ENCODE peak calls at places on chromosomes 13 and 19, in six cellular contexts. D is fibroblast of lung; A is brain microvascular endothelial cell; U is CD8-positive, alpha-beta T cell; G is breast epithelium; S is tibial artery. R is an unnamed sample.

GRCh38 chr13:100102042-100102441 is 13.1 kb downstream of the PCCA start:
- DNase-seq in D (no peak), A (no peak), U (no peak), G (no peak), S (no peak), R (no peak)

GRCh38 chr13:41883147-41883546 is 77.8 kb downstream of the VWA8 start:
- DNase-seq in D (no peak), A (no peak), U (no peak), G (no peak), S (no peak), R (no peak)

GRCh38 chr13:36973621-36974268 is 25.4 kb downstream of the ALG5 start:
- DNase-seq in D (no peak), A (no peak), U (no peak), G (no peak), S (no peak), R (no peak)

GRCh38 chr13:22176968-22177545 is 506.2 kb downstream of the FGF9 start:
- DNase-seq in D (peak; percentile 7), A (no peak), U (no peak), G (no peak), S (no peak), R (no peak)

GRCh38 chr13:98346904-98347636 is 170.0 kb upstream of the RNF113B start:
- DNase-seq in D (no peak), A (no peak), U (no peak), G (no peak), S (no peak), R (no peak)

GRCh38 chr19:19315444-19315843 is 4.9 kb downstream of the SUGP1 start:
- DNase-seq in D (no peak), A (no peak), U (no peak), G (no peak), S (no peak), R (no peak)

GRCh38 chr13:100589178-100589725 is 663 bp upstream of the GGACT start:
- DNase-seq in D (no peak), A (no peak), U (no peak), G (no peak), S (no peak), R (no peak)

GRCh38 chr13:33483471-33483870 is 197.9 kb upstream of the STARD13 start:
- DNase-seq in D (no peak), A (no peak), U (no peak), G (no peak), S (no peak), R (peak; percentile 61)

GRCh38 chr13:83153833-83154232 is 728.4 kb downstream of the SLITRK1 start:
- DNase-seq in D (no peak), A (no peak), U (no peak), G (no peak), S (no peak), R (no peak)

GRCh38 chr19:51726049-51726448 is 2.3 kb upstream of the HAS1 start:
- DNase-seq in D (peak; percentile 73), A (peak; percentile 64), U (no peak), G (no peak), S (no peak), R (peak; percentile 70)

GRCh38 chr13:38399540-38399939 is 49.9 kb downstream of the UFM1 start:
- DNase-seq in D (peak; percentile 43), A (no peak), U (no peak), G (no peak), S (no peak), R (no peak)

GRCh38 chr19:1851581-1852293 is 3.5 kb upstream of the REXO1 start:
- DNase-seq in D (no peak), A (no peak), U (peak; percentile 78), G (no peak), S (no peak), R (no peak)

GRCh38 chr19:10168386-10168948 is 26.3 kb downstream of the DNMT1 start:
- DNase-seq in D (no peak), A (no peak), U (no peak), G (no peak), S (no peak), R (no peak)

GRCh38 chr19:32322541-32322940 is 22.9 kb upstream of the ZNF507 start:
- DNase-seq in D (no peak), A (no peak), U (no peak), G (no peak), S (no peak), R (no peak)

GRCh38 chr19:4744451-4745170 is 21.0 kb upstream of the DPP9 start:
- DNase-seq in D (peak; percentile 95), A (peak; percentile 90), U (no peak), G (no peak), S (peak; percentile 39), R (peak; percentile 91)

GRCh38 chr19:41531438-41532311 is 44.3 kb upstream of the CEACAM21 start:
- DNase-seq in D (peak; percentile 56), A (peak; percentile 44), U (peak; percentile 84), G (peak; percentile 83), S (peak; percentile 76), R (no peak)

GRCh38 chr19:38806371-38806770 is 6.4 kb downstream of the LGALS4 start:
- DNase-seq in D (no peak), A (no peak), U (no peak), G (no peak), S (no peak), R (no peak)

GRCh38 chr13:93875527-93875926 is 604.0 kb downstream of the DCT start:
- DNase-seq in D (peak; percentile 62), A (peak; percentile 56), U (no peak), G (no peak), S (no peak), R (peak; percentile 56)

GRCh38 chr13:50449465-50449864 is 394.0 kb downstream of the DLEU7 start:
- DNase-seq in D (no peak), A (no peak), U (no peak), G (no peak), S (no peak), R (no peak)

GRCh38 chr13:34730966-34731365 is 211.1 kb upstream of the NBEA start:
- DNase-seq in D (no peak), A (no peak), U (no peak), G (no peak), S (no peak), R (no peak)

GRCh38 chr13:34591801-34592454 is 350.1 kb upstream of the NBEA start:
- DNase-seq in D (no peak), A (no peak), U (no peak), G (no peak), S (peak; percentile 51), R (peak; percentile 4)

GRCh38 chr19:10603084-10603872 is 16.2 kb upstream of the AP1M2 start:
- DNase-seq in D (no peak), A (no peak), U (peak; percentile 90), G (peak; percentile 59), S (peak; percentile 55), R (no peak)

GRCh38 chr19:34662919-34663318 is 14.0 kb downstream of the SCGB2B2 start:
- DNase-seq in D (no peak), A (no peak), U (no peak), G (no peak), S (no peak), R (no peak)

GRCh38 chr13:114088234-114088633 is 44.2 kb downstream of the RASA3 start:
- DNase-seq in D (no peak), A (no peak), U (no peak), G (peak; percentile 2), S (no peak), R (no peak)

GRCh38 chr19:18230941-18231734 is 4.9 kb upstream of the PDE4C start:
- DNase-seq in D (no peak), A (peak; percentile 14), U (no peak), G (no peak), S (no peak), R (no peak)

GRCh38 chr19:14006766-14007562 is 844 bp upstream of the RFX1 start:
- DNase-seq in D (no peak), A (peak; percentile 16), U (no peak), G (peak; percentile 84), S (no peak), R (peak; percentile 9)

GRCh38 chr13:46641274-46642081 is 88.5 kb downstream of the LRCH1 start:
- DNase-seq in D (no peak), A (no peak), U (no peak), G (no peak), S (no peak), R (no peak)

GRCh38 chr13:67932991-67933390 is 702.9 kb upstream of the PCDH9 start:
- DNase-seq in D (no peak), A (no peak), U (no peak), G (no peak), S (no peak), R (no peak)

GRCh38 chr13:98839826-98840769 is 87.6 kb upstream of the SLC15A1 start:
- DNase-seq in D (peak; percentile 62), A (peak; percentile 54), U (peak; percentile 55), G (no peak), S (peak; percentile 48), R (peak; percentile 58)

GRCh38 chr19:13029893-13030292 is 34.6 kb downstream of the NFIX start:
- DNase-seq in D (no peak), A (no peak), U (no peak), G (no peak), S (no peak), R (no peak)

GRCh38 chr13:95224064-95224463 is 77.2 kb downstream of the ABCC4 start:
- DNase-seq in D (no peak), A (no peak), U (no peak), G (no peak), S (no peak), R (no peak)

GRCh38 chr19:6686628-6686975 is 16.6 kb upstream of the TNFSF14 start:
- DNase-seq in D (no peak), A (no peak), U (no peak), G (no peak), S (no peak), R (no peak)
- H3K36me3 ChIP-seq in D (no peaks in the 10 kb centered on the region), A (no peaks in the 10 kb centered on the region), U (no peaks in the 10 kb centered on the region), G (no peaks in the 10 kb centered on the region), S (peaks cover 15% of the 10 kb centered on the region), R (no peaks in the 10 kb centered on the region)

DNA sequence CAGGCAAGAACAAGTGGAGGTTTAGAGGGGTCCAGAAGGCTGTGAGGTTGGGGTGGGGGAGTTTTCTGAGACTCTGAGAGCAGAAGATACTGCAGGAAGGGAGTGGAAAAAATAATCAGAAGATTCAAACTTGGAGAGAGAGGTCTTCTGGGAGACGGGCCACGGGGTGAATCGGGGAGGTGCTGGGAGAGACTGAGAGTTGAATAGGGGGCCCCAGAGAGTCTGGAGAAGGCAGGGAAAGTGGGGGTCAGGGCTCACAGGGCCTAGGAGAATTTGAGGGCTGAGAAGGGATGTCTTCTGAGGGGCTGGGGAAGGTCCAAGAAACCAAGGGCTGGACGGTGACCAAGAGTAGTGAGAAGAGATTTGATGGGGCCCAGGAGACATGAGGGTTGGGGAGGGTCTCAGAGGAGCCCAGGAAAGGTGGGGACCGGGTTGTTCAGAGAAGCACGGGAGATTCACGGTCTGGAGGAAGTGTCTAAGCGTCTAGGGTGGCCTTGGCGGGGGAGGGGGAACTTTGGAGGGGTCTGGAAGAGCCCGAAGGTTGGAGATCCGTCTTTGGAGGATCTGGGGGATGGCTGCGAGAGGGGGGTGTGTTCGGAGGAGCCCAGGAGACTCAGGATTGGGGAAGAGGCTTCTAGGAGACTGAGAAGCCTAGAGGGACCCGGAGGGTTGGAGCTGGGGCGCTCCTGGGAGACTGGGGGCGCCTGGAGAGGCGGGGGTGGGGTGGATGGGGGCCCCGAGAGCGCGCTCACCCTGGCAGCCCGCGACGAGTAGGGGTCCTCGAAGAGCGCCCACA is 1.5 kb downstream of the KCNC3 start:
- DNase-seq in D (no peak), A (no peak), U (no peak), G (no peak), S (no peak), R (no peak)
- TF ChIP-seq CTCF in D (no peak), A (no peak), U (no peak), G (no peak), S (no peak), R (no peak)

GRCh38 chr19:46723471-46723870 is 6.6 kb upstream of the PRKD2 start:
- DNase-seq in D (no peak), A (no peak), U (no peak), G (no peak), S (no peak), R (no peak)
- H3K36me3 ChIP-seq in D (peaks cover 49% of the 10 kb centered on the region), A (peaks cover 89% of the 10 kb centered on the region), U (peaks cover 38% of the 10 kb centered on the region), G (no peaks in the 10 kb centered on the region), S (peaks cover 88% of the 10 kb centered on the region), R (peaks cover 18% of the 10 kb centered on the region)

GRCh38 chr19:22326219-22326618 is 40.0 kb downstream of the ZNF729 start:
- DNase-seq in D (no peak), A (no peak), U (no peak), G (no peak), S (no peak), R (no peak)
- TF ChIP-seq CTCF in D (no peak), A (no peak), U (no peak), G (no peak), S (no peak), R (no peak)